ENCODE peak calls at places on chromosome X, in eight cellular contexts. J is right cardiac atrium; L is activated T-cell treated with anti-CD3 and anti-CD28 coated beads, Interleukin-2, amount 50 U/mL, for 1 hour; Y is ovary; Q is omental fat pad; T is stimulated activated CD8-positive, alpha-beta memory T cell treated with anti-CD3 and anti-CD28 coated beads, Interleukin-12 subunit alpha, Interleukin-12 subunit beta, amount 100 ng/mL, for 1 hour; E is choroid plexus epithelial cell; D is A172. G is an unnamed sample.

GRCh38 chrX:103063918-103064434 is at the start of gene BEX1:
- DNase-seq in Y (peak), L (no peak), D (peak), Q (no peak), E (peak), T (no peak), J (peak), G (peak)

GRCh38 chrX:1485033-1485432 is 32.3 kb upstream of the ASMTL start:
- DNase-seq in E (no peak), Q (no peak), J (no peak), L (peak), Y (no peak), T (no peak), D (no peak), G (no peak)

GRCh38 chrX:111445485-111445884 is 33.5 kb upstream of the DCX start:
- DNase-seq in Q (no peak), D (peak), L (no peak), T (no peak), Y (no peak), E (peak), J (no peak), G (peak)

GRCh38 chrX:68938244-68939004 is 109.6 kb downstream of the EFNB1 start:
- DNase-seq in Y (peak), E (peak), L (no peak), D (no peak), Q (no peak), J (peak), T (no peak), G (no peak)

GRCh38 chrX:150421816-150422215 is 58.7 kb downstream of the MAMLD1 start:
- DNase-seq in J (peak), T (no peak), L (no peak), E (no peak), Q (no peak), D (no peak), Y (peak), G (no peak)

GRCh38 chrX:31260351-31260750 is 188.5 kb upstream of the FTHL17 start:
- DNase-seq in T (no peak), Y (no peak), L (no peak), Q (no peak), D (no peak), J (no peak), E (peak), G (no peak)

GRCh38 chrX:16239211-16239610 is 71.9 kb downstream of the MAGEB17 start:
- DNase-seq in J (no peak), Y (no peak), Q (no peak), L (no peak), T (no peak), D (peak), E (peak), G (no peak)

GRCh38 chrX:50838820-50839600 is 25.0 kb upstream of the SHROOM4 start:
- DNase-seq in E (peak), T (no peak), L (no peak), Y (no peak), J (no peak), D (no peak), Q (no peak), G (no peak)

G was measured in NCI-H748 treated with DMSO at 0.1 percent for 48 hours.